ENCODE peak calls at places on chromosomes 7 and 10, in six cellular contexts. J is HCT116, X is heart right ventricle, U is RWPE1, P is A549, T is cardiac muscle cell. W is an unnamed sample.
A peak's percentile ranks its signal among the peaks of the same experiment; 100 is the strongest.

GRCh38 chr10:93790454-93790853 is 32.7 kb downstream of the LGI1 start:
- DNase-seq in J (no peak), X (no peak), U (no peak), P (no peak), T (no peak), W (no peak)

GRCh38 chr10:54607983-54608382 is 193.0 kb downstream of the PCDH15 start:
- DNase-seq in J (no peak), X (no peak), U (no peak), P (no peak), T (no peak), W (no peak)

GRCh38 chr7:92020636-92021035 is 80.0 kb downstream of the AKAP9 start:
- DNase-seq in J (no peak), X (no peak), U (no peak), P (no peak), T (no peak), W (no peak)

GRCh38 chr10:4708123-4708759 is 117.8 kb upstream of the AKR1E2 start:
- DNase-seq in J (no peak), X (no peak), U (no peak), P (peak; percentile 36), T (no peak), W (no peak)

GRCh38 chr7:121795736-121796135 is 77.2 kb upstream of the PTPRZ1 start:
- DNase-seq in J (no peak), X (no peak), U (peak; percentile 71), P (no peak), T (no peak), W (no peak)

GRCh38 chr10:124436191-124436638 is 13.6 kb downstream of the NKX1-2 start:
- DNase-seq in J (no peak), X (no peak), U (peak; percentile 52), P (no peak), T (no peak), W (peak; percentile 4)

GRCh38 chr7:19619122-19619521 is 89.7 kb downstream of the POLR1F start:
- DNase-seq in J (peak; percentile 48), X (no peak), U (no peak), P (no peak), T (no peak), W (no peak)

GRCh38 chr10:119409906-119410305 is 132.6 kb downstream of the RGS10 start:
- DNase-seq in J (no peak), X (peak; percentile 86), U (no peak), P (no peak), T (no peak), W (peak; percentile 88)

GRCh38 chr7:362416-363096 is 72.6 kb downstream of the FOXL3 start:
- DNase-seq in J (no peak), X (peak; percentile 22), U (no peak), P (no peak), T (no peak), W (peak; percentile 63)

GRCh38 chr10:70167246-70167645 is 3.1 kb downstream of the SAR1A start:
- DNase-seq in J (no peak), X (no peak), U (no peak), P (no peak), T (no peak), W (no peak)

GRCh38 chr10:122845783-122846332 is at the start of gene CUZD1:
- DNase-seq in J (no peak), X (no peak), U (no peak), P (no peak), T (no peak), W (no peak)

GRCh38 chr10:84049300-84050015 is 89.9 kb upstream of the GHITM start:
- DNase-seq in J (no peak), X (no peak), U (no peak), P (no peak), T (no peak), W (no peak)

GRCh38 chr7:152459724-152460251 is 24.0 kb upstream of the KMT2C start:
- DNase-seq in J (no peak), X (peak; percentile 12), U (no peak), P (no peak), T (peak; percentile 37), W (no peak)

GRCh38 chr10:8378198-8378983 is 323.9 kb downstream of the GATA3 start:
- DNase-seq in J (no peak), X (no peak), U (no peak), P (no peak), T (no peak), W (no peak)

GRCh38 chr10:50511512-50512213 is 112.1 kb downstream of the SGMS1 start:
- DNase-seq in J (peak; percentile 47), X (no peak), U (no peak), P (peak; percentile 65), T (no peak), W (no peak)

GRCh38 chr7:139725077-139725476 is 52.7 kb downstream of the HIPK2 start:
- DNase-seq in J (no peak), X (no peak), U (no peak), P (no peak), T (no peak), W (no peak)

GRCh38 chr10:59622320-59622901 is 87.2 kb downstream of the SLC16A9 start:
- DNase-seq in J (peak; percentile 67), X (peak; percentile 21), U (peak; percentile 30), P (peak; percentile 65), T (peak; percentile 70), W (no peak)

GRCh38 chr10:18368681-18369080 is 228.5 kb downstream of the CACNB2 start:
- DNase-seq in J (no peak), X (no peak), U (peak; percentile 14), P (no peak), T (no peak), W (no peak)

GRCh38 chr7:107181172-107181571 is 12.4 kb downstream of the HBP1 start:
- DNase-seq in J (no peak), X (no peak), U (no peak), P (no peak), T (no peak), W (no peak)

DNA sequence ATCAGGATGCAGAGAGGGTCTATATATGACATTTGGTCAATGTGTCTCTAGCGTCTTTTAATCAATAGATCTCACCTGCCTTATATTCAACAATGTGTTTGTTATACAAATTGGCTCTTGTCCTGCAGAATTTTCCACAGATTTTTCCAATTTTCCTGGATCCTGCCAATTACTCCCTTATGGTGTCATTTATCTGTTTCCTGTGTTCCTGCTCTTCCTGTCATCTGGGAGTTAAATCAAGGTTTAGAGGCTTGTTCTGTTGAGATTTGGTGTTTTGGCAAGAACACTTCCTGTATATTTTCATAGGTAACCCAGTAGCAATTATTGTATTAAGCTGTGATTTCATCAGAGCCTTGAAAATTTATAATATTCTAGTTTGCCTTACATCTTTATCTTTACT is 8.8 kb upstream of the C10orf71 start:
- DNase-seq in J (no peak), X (no peak), U (no peak), P (no peak), T (no peak), W (no peak)
- TF ChIP-seq CTCF in J (no peak), X (no peak), U (no peak), P (no peak), T (no peak), W (no peak)

GRCh38 chr7:105346593-105347322 is 42.0 kb downstream of the SRPK2 start:
- DNase-seq in J (no peak), X (no peak), U (no peak), P (no peak), T (no peak), W (no peak)

GRCh38 chr7:105346138-105346537 is 42.6 kb downstream of the SRPK2 start:
- DNase-seq in J (no peak), X (no peak), U (no peak), P (no peak), T (peak; percentile 38), W (no peak)

GRCh38 chr7:105350906-105351305 is 37.8 kb downstream of the SRPK2 start:
- DNase-seq in J (no peak), X (no peak), U (no peak), P (no peak), T (no peak), W (no peak)

GRCh38 chr7:105345003-105345402 is 43.7 kb downstream of the SRPK2 start:
- DNase-seq in J (no peak), X (no peak), U (no peak), P (no peak), T (no peak), W (no peak)

DNA sequence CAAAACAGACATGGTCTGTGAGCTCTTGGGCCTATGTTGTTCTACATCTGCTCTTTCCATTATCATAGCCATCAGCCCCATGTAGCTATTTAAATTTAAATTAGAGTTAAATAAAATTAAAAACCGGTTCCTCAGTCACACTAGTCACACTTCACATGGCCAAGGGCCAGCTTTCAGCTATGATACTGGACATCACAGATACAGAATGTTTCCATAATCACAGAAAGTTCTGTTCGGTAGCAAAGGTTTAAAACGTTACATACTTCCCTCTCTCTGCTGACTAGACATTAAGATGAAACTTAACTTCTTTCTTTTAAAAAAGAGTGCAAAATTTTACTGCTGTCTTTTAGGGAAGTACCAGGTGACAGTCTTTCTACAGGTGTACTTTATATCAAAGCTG is 43.0 kb downstream of the SRPK2 start:
- DNase-seq in J (no peak), X (no peak), U (no peak), P (no peak), T (no peak), W (no peak)
- H3K27ac ChIP-seq in J (no peak overlapping the region), X (no peak overlapping the region), U (no peak overlapping the region), P (no peak overlapping the region), T (peak overlapping the region; percentile 82), W (no peak overlapping the region)

GRCh38 chr7:28296571-28297483 is 115.5 kb upstream of the CREB5 start:
- DNase-seq in J (peak; percentile 55), X (peak; percentile 22), U (no peak), P (peak; percentile 66), T (peak; percentile 55), W (no peak)
- TF ChIP-seq CTCF in J (peak; percentile 79), X (peak; percentile 52), U (peak; percentile 51), P (peak; percentile 50), T (peak; percentile 77), W (no peak)

GRCh38 chr7:84865560-84865959 is 321.3 kb downstream of the SEMA3D start:
- DNase-seq in J (no peak), X (no peak), U (no peak), P (no peak), T (no peak), W (no peak)
- H3K27ac ChIP-seq in J (no peak overlapping the region), X (no peak overlapping the region), U (no peak overlapping the region), P (no peak overlapping the region), T (no peak overlapping the region), W (no peak overlapping the region)

DNA sequence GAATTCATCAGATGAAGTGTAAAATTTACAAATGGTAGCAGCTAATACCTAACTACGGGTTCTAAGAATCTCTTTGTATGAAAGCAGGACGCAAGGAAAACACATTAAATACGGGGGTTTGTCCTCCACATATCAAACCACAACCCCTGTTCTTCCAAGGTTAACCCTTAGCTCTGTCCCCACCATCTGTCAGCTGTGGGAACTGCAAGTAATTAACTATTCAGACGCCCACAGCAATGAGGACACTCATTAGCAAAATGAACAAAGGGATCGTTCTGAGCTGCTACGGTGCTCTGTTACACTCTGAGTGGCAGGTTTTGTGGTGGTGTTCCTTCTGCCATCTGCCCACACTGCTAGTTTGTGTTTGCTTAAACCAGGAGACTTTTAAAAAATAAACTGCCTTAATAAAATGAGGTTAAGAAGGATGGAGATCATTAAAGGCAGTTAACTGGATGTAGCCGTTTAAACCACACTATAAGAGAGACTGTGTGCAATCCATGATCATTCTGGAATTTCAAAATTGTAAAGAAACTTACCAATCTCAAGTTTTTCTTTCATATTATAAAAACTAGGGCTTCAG is 51.4 kb downstream of the C10orf67 start:
- DNase-seq in J (peak; percentile 33), X (no peak), U (peak; percentile 38), P (peak; percentile 44), T (peak; percentile 63), W (no peak)
- TF ChIP-seq CTCF in J (peak; percentile 68), X (peak; percentile 19), U (peak; percentile 72), P (peak; percentile 54), T (peak; percentile 74), W (no peak)

W was measured in sigmoid colon.